ENCODE peak calls at places on chromosomes 16 and 17, in seven cellular contexts. G is BJ; C is fibroblast of lung; Z is esophagus squamous epithelium; P is PC-3; O is heart left ventricle; U is CD8-positive, alpha-beta T cell. Q is an unnamed sample.

GRCh38 chr16:30488764-30489595 is 16.4 kb downstream of the ITGAL start:
- DNase-seq in O (no peak), Z (no peak), P (no peak), C (no peak), G (no peak), U (no peak), Q (no peak)

GRCh38 chr17:40694584-40694983 is 9.0 kb downstream of the KRT24 start:
- DNase-seq in C (no peak), O (no peak), U (no peak), P (peak), Z (no peak), G (no peak), Q (no peak)

GRCh38 chr16:30068750-30069574 is 3.4 kb downstream of the ALDOA start:
- DNase-seq in C (no peak), O (no peak), P (peak), U (peak), G (no peak), Z (no peak), Q (peak)

GRCh38 chr17:28178800-28179199 is 136.3 kb downstream of the NLK start:
- DNase-seq in P (no peak), O (no peak), U (no peak), Z (no peak), C (no peak), G (no peak), Q (no peak)

GRCh38 chr17:17216776-17217175 is 10.6 kb upstream of the PLD6 start:
- DNase-seq in Z (no peak), U (no peak), G (no peak), P (no peak), O (no peak), C (no peak), Q (no peak)

GRCh38 chr16:11796227-11797165 is 562 bp downstream of the ZC3H7A start:
- DNase-seq in P (peak), Z (no peak), U (peak), O (peak), C (peak), G (no peak), Q (peak)

GRCh38 chr17:42980766-42981397 is 517 bp downstream of the RUNDC1 start:
- DNase-seq in C (peak), G (no peak), P (peak), O (peak), U (peak), Z (no peak), Q (peak)

GRCh38 chr16:56370836-56371235 is 54.5 kb downstream of the AMFR start:
- DNase-seq in P (peak), Z (no peak), G (peak), U (no peak), O (no peak), C (peak), Q (peak)

GRCh38 chr16:56558024-56558747 is 6.7 kb upstream of the MT4 start:
- DNase-seq in U (no peak), P (peak), O (no peak), C (peak), G (no peak), Z (no peak), Q (peak)

GRCh38 chr17:58085039-58085715 is 2.0 kb downstream of the DYNLL2 start:
- DNase-seq in Z (no peak), P (no peak), G (no peak), O (no peak), U (no peak), C (no peak), Q (no peak)

GRCh38 chr16:86772671-86773338 is 194.5 kb downstream of the FOXL1 start:
- DNase-seq in G (peak), C (no peak), O (no peak), Z (no peak), U (no peak), P (peak), Q (peak)

GRCh38 chr16:2954228-2954627 is 9.8 kb upstream of the KREMEN2 start:
- DNase-seq in C (no peak), U (no peak), Z (no peak), P (no peak), O (no peak), G (no peak), Q (no peak)

GRCh38 chr16:14334366-14335105 is 263.4 kb downstream of the MRTFB start:
- DNase-seq in Z (no peak), G (peak), C (no peak), O (no peak), P (no peak), U (no peak), Q (peak)

GRCh38 chr17:79023886-79024771 is at the start of gene C1QTNF1:
- DNase-seq in C (peak), U (peak), Z (no peak), G (no peak), P (peak), O (peak), Q (peak)

GRCh38 chr17:51152766-51153209 is 571 bp upstream of the NME1 start:
- DNase-seq in U (peak), O (no peak), P (peak), Z (no peak), C (peak), G (no peak), Q (no peak)

GRCh38 chr17:17243163-17243562 is 6.2 kb upstream of the FLCN start:
- DNase-seq in C (no peak), O (no peak), Z (no peak), U (no peak), P (no peak), G (no peak), Q (no peak)

GRCh38 chr17:59811209-59811608 is 81.5 kb downstream of the TUBD1 start:
- DNase-seq in Z (no peak), U (no peak), G (no peak), C (no peak), P (peak), O (no peak), Q (no peak)

GRCh38 chr16:30005341-30006094 is 5.3 kb downstream of the DOC2A start:
- DNase-seq in C (peak), G (no peak), U (peak), O (peak), P (peak), Z (no peak), Q (peak)

GRCh38 chr17:28343491-28343932 is 8.0 kb downstream of the TNFAIP1 start:
- DNase-seq in O (no peak), U (no peak), P (no peak), C (no peak), Z (no peak), G (no peak), Q (no peak)

GRCh38 chr16:71421911-71422310 is 19.9 kb downstream of the TLE7 start:
- DNase-seq in G (no peak), P (peak), U (peak), O (no peak), C (no peak), Z (no peak), Q (no peak)

GRCh38 chr17:63993368-63993990 is 4.7 kb upstream of the PRR29 start:
- DNase-seq in O (no peak), U (peak), P (no peak), C (no peak), G (no peak), Z (no peak), Q (no peak)

GRCh38 chr16:68972720-68973119 is 129.4 kb downstream of the TANGO6 start:
- DNase-seq in P (peak), U (no peak), C (peak), Z (no peak), G (no peak), O (peak), Q (peak)

GRCh38 chr16:50521246-50521900 is 26.8 kb upstream of the NKD1 start:
- DNase-seq in U (no peak), P (no peak), G (no peak), Z (no peak), C (no peak), O (no peak), Q (no peak)

GRCh38 chr16:13779676-13780075 is 140.3 kb upstream of the ERCC4 start:
- DNase-seq in Z (no peak), C (no peak), G (no peak), U (no peak), O (no peak), P (no peak), Q (no peak)

GRCh38 chr17:5499790-5500189 is 13.4 kb downstream of the MIS12 start:
- DNase-seq in Z (no peak), C (no peak), U (no peak), P (no peak), G (no peak), O (no peak), Q (no peak)

GRCh38 chr17:72476575-72476986 is 355.8 kb downstream of the SOX9 start:
- DNase-seq in C (no peak), G (no peak), O (no peak), U (no peak), Z (no peak), P (no peak), Q (no peak)

GRCh38 chr17:31650756-31651520 is 208.1 kb downstream of the COPRS start:
- DNase-seq in Z (no peak), U (no peak), C (no peak), O (no peak), G (no peak), P (no peak), Q (no peak)

GRCh38 chr16:86850675-86851074 is 272.3 kb downstream of the FOXL1 start:
- DNase-seq in C (no peak), Z (no peak), P (no peak), O (no peak), U (no peak), G (no peak), Q (no peak)

GRCh38 chr16:28918698-28919097 is 6.3 kb downstream of the RABEP2 start:
- DNase-seq in Z (no peak), G (no peak), U (no peak), O (no peak), C (no peak), P (no peak), Q (no peak)

GRCh38 chr16:85171004-85171808 is 58.9 kb upstream of the CIBAR2 start:
- DNase-seq in Z (no peak), U (no peak), O (no peak), C (peak), P (no peak), G (no peak), Q (no peak)

GRCh38 chr16:27980076-27980775 is 83.3 kb downstream of the GSG1L start:
- DNase-seq in Z (no peak), U (no peak), C (no peak), O (no peak), G (no peak), P (no peak), Q (no peak)

GRCh38 chr17:42078396-42079042 is 19.8 kb downstream of the ZNF385C start:
- DNase-seq in G (no peak), U (no peak), C (no peak), Z (no peak), O (no peak), P (no peak), Q (no peak)

GRCh38 chr17:64118452-64118979 is 11.4 kb downstream of the ERN1 start:
- DNase-seq in P (no peak), O (peak), U (no peak), G (no peak), Z (no peak), C (peak), Q (peak)

GRCh38 chr17:68353121-68353521 is 61.8 kb downstream of the ARSG start:
- DNase-seq in C (no peak), P (peak), G (no peak), Z (no peak), O (no peak), U (no peak), Q (no peak)

GRCh38 chr17:68352041-68352440 is 60.7 kb downstream of the ARSG start:
- DNase-seq in P (no peak), Z (no peak), C (no peak), O (no peak), U (no peak), G (no peak), Q (no peak)

GRCh38 chr17:68355093-68355492 is 63.8 kb downstream of the ARSG start:
- DNase-seq in C (peak), G (no peak), P (peak), O (no peak), Z (no peak), U (no peak), Q (peak)

GRCh38 chr17:68349157-68349556 is 57.9 kb downstream of the ARSG start:
- DNase-seq in U (no peak), P (no peak), Z (no peak), C (no peak), O (no peak), G (no peak), Q (no peak)

DNA sequence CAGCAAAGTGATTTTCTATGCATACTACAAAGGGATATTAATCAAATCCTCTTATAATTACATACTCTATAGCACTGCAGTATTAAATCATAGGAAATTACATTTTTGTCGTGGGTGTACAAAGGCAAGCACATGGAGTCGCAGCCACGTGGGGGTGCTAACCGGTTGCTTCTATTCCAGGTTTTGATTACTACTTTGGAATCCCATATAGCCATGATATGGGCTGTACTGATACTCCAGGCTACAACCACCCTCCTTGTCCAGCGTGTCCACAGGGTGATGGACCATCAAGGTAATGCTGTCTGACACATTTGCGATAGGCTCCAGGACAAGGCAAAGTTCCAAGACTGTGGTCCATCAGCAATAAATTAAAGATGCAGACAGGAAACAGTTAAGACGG is 60.1 kb downstream of the ARSG start:
- DNase-seq in Z (no peak), G (no peak), O (no peak), P (peak), U (no peak), C (peak), Q (peak)
- TF ChIP-seq CTCF in Z (no peak), G (peak), O (peak), P (peak), U (no peak), C (no peak), Q (peak)

GRCh38 chr16:8623634-8624033 is 2.1 kb downstream of the METTL22 start:
- DNase-seq in U (no peak), O (no peak), C (peak), P (peak), Z (no peak), G (no peak), Q (no peak)
- TF ChIP-seq CTCF in U (no peak), O (no peak), C (no peak), P (no peak), Z (no peak), G (no peak), Q (no peak)

GRCh38 chr16:10552281-10552680 is 28.1 kb downstream of the EMP2 start:
- DNase-seq in G (no peak), Z (no peak), O (no peak), P (no peak), U (no peak), C (no peak), Q (no peak)
- TF ChIP-seq CTCF in G (no peak), Z (no peak), O (no peak), P (no peak), U (no peak), C (no peak), Q (no peak)

GRCh38 chr17:83127431-83128160 is 48.2 kb downstream of the METRNL start:
- DNase-seq in O (no peak), G (no peak), Z (no peak), P (no peak), U (no peak), C (no peak), Q (no peak)
- TF ChIP-seq CTCF in O (no peak), G (no peak), Z (no peak), P (no peak), U (no peak), C (no peak), Q (no peak)

DNA sequence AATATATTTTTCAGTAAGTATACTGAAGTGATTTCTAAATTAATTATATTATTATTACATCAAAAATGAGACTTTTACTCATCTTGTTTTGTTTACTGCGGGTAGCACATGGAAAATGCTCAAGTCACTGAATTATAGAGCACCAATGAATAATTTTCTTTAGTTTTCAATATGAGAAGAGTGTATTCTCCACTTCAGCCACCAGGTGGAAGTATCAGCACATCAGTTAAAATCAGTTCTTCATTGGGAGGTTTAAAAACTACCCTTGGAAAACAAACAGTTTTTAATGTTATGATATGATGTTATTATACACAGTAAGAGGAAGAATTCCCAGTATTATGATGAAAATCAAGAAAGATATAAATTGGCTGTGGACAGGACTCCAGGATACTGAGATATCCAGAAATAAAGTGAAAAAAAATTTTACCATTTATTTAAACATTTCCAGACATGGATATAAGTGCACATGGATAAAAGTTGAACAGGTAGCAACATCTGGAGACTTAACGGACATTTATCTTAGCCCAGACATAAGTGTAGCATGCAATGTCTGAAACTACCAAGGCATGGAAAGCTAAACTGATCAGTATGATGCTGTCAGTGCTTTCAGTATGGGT is 467.3 kb downstream of the KCNJ2 start:
- DNase-seq in G (no peak), P (peak), O (no peak), Z (no peak), U (no peak), C (peak), Q (peak)
- TF ChIP-seq CTCF in G (peak), P (peak), O (peak), Z (peak), U (peak), C (peak), Q (peak)

Q was measured in fibroblast of the aortic adventitia.